ENCODE peak calls at places on chromosomes 16 and 17, in four cellular contexts. One of them, this sample, is unnamed. For H3K4me1, the result is how much of the 10 kb centered on the place peaks cover.

GRCh38 chr17:17782425-17783120 is 54.2 kb downstream of the SREBF1 start:
- DNase-seq in mucosa of descending colon: no peak
- DNase-seq in BE2C: no peak
- DNase-seq in kidney: peak
- DNase-seq in this sample: no peak

GRCh38 chr16:85395207-85395912 is 217.8 kb upstream of the GSE1 start:
- DNase-seq in BE2C: peak
- DNase-seq in mucosa of descending colon: peak
- DNase-seq in kidney: peak
- DNase-seq in this sample: peak

GRCh38 chr17:74402070-74402469 is 29.8 kb upstream of the GPRC5C start:
- DNase-seq in mucosa of descending colon: no peak
- DNase-seq in BE2C: no peak
- DNase-seq in kidney: no peak
- DNase-seq in this sample: no peak

GRCh38 chr16:53770641-53771040 is 66.7 kb downstream of the FTO start:
- DNase-seq in kidney: no peak
- DNase-seq in mucosa of descending colon: no peak
- DNase-seq in BE2C: no peak
- DNase-seq in this sample: no peak

GRCh38 chr17:68035131-68035522 is 408 bp upstream of the KPNA2 start:
- DNase-seq in kidney: peak
- DNase-seq in BE2C: peak
- DNase-seq in mucosa of descending colon: peak
- DNase-seq in this sample: peak

GRCh38 chr16:24729243-24729966 is at the start of gene TNRC6A:
- DNase-seq in BE2C: peak
- DNase-seq in kidney: peak
- DNase-seq in mucosa of descending colon: peak
- DNase-seq in this sample: peak

GRCh38 chr17:50631908-50632571 is 2.6 kb upstream of the ABCC3 start:
- DNase-seq in kidney: peak
- DNase-seq in mucosa of descending colon: peak
- DNase-seq in BE2C: no peak
- DNase-seq in this sample: no peak

GRCh38 chr17:80252871-80253270 is 7.8 kb upstream of the RNF213 start:
- DNase-seq in kidney: peak
- DNase-seq in BE2C: peak
- DNase-seq in mucosa of descending colon: peak
- DNase-seq in this sample: no peak

GRCh38 chr16:50688083-50688482 is 5.3 kb upstream of the NOD2 start:
- DNase-seq in kidney: peak
- DNase-seq in mucosa of descending colon: no peak
- DNase-seq in BE2C: no peak
- DNase-seq in this sample: no peak

GRCh38 chr17:7023576-7024401 is 939 bp downstream of the BCL6B start:
- DNase-seq in BE2C: peak
- DNase-seq in mucosa of descending colon: peak
- DNase-seq in kidney: peak
- DNase-seq in this sample: peak

GRCh38 chr16:85457366-85457765 is 155.8 kb upstream of the GSE1 start:
- DNase-seq in BE2C: no peak
- DNase-seq in kidney: no peak
- DNase-seq in mucosa of descending colon: no peak
- DNase-seq in this sample: no peak

GRCh38 chr17:3157218-3157617 is 29.9 kb upstream of the OR1G1 start:
- DNase-seq in kidney: no peak
- DNase-seq in mucosa of descending colon: no peak
- DNase-seq in BE2C: no peak
- DNase-seq in this sample: no peak
- H3K4me3 ChIP-seq in kidney: no peak
- H3K4me3 ChIP-seq in mucosa of descending colon: no peak
- H3K4me3 ChIP-seq in BE2C: no peak
- H3K4me3 ChIP-seq in this sample: no peak

GRCh38 chr17:44197980-44198720 is 1.5 kb downstream of the ATXN7L3 start:
- DNase-seq in BE2C: no peak
- DNase-seq in kidney: peak
- DNase-seq in mucosa of descending colon: peak
- DNase-seq in this sample: peak

GRCh38 chr17:44197107-44197506 is 2.6 kb downstream of the ATXN7L3 start:
- DNase-seq in kidney: peak
- DNase-seq in mucosa of descending colon: peak
- DNase-seq in BE2C: no peak
- DNase-seq in this sample: no peak

GRCh38 chr17:44198721-44199552 is 747 bp downstream of the ATXN7L3 start:
- DNase-seq in kidney: peak
- DNase-seq in BE2C: peak
- DNase-seq in mucosa of descending colon: peak
- DNase-seq in this sample: no peak

GRCh38 chr17:44200478-44201155 is 933 bp upstream of the ATXN7L3 start:
- DNase-seq in BE2C: no peak
- DNase-seq in mucosa of descending colon: no peak
- DNase-seq in kidney: no peak
- DNase-seq in this sample: no peak

GRCh38 chr17:44199553-44200477 is at the start of gene ATXN7L3:
- DNase-seq in mucosa of descending colon: peak
- DNase-seq in BE2C: peak
- DNase-seq in kidney: peak
- DNase-seq in this sample: peak
- H3K4me1 ChIP-seq in mucosa of descending colon: under half
- H3K4me1 ChIP-seq in BE2C: under half
- H3K4me1 ChIP-seq in kidney: under half
- H3K4me1 ChIP-seq in this sample: under half

DNA sequence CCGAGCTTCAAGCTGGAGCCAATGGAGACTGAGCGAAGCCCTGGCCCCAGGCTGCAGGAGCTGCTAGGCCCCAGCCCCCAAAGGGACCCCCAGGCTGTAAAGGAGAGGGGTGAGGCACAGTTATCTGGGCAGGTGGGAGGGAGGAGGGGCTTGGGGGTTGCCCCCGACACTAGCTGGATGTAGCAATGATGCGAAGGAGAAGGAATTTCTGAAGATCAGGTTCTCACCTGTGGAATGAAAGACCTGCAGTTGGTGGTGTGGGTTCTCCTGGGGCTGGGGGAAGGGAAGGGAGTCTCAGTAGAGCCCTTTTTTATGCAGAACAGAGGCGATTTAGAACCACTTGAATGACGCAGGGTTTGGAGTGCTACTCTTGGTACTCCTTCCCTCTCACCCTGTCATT is 1.8 kb downstream of the ZNF263 start:
- DNase-seq in kidney: no peak
- DNase-seq in BE2C: no peak
- DNase-seq in mucosa of descending colon: no peak
- DNase-seq in this sample: no peak
- H3K4me3 ChIP-seq in kidney: peak
- H3K4me3 ChIP-seq in BE2C: peak
- H3K4me3 ChIP-seq in mucosa of descending colon: no peak
- H3K4me3 ChIP-seq in this sample: no peak

GRCh38 chr17:34303606-34304005 is 15.6 kb upstream of the CCL8 start:
- DNase-seq in kidney: no peak
- DNase-seq in BE2C: no peak
- DNase-seq in mucosa of descending colon: no peak
- DNase-seq in this sample: peak
- H3K4me1 ChIP-seq in kidney: under half
- H3K4me1 ChIP-seq in BE2C: under half
- H3K4me1 ChIP-seq in mucosa of descending colon: under half
- H3K4me1 ChIP-seq in this sample: half or more

This sample was measured in right atrium auricular region.